ENCODE peak calls at places on chromosomes 1 and 21, in seven cellular contexts. One of them, this sample, is unnamed.

GRCh38 chr1:61131716-61132115 is 49.4 kb downstream of the NFIA start:
- DNase-seq in mesenteric fat pad: no peak
- DNase-seq in activated CD4-positive, CD25-positive, alpha-beta regulatory T cell treated with anti-CD3 and anti-CD28 coated beads, Interleukin-2, amount 50 U/mL, for 72 hours: no peak
- DNase-seq in upper lobe of right lung: no peak
- DNase-seq in CD8-positive, alpha-beta T cell: no peak
- DNase-seq in SW480: no peak
- DNase-seq in hypothalamus: no peak
- DNase-seq in this sample: no peak

GRCh38 chr1:228008391-228009115 is 1.8 kb downstream of the WNT3A start:
- DNase-seq in mesenteric fat pad: peak
- DNase-seq in CD8-positive, alpha-beta T cell: peak
- DNase-seq in upper lobe of right lung: peak
- DNase-seq in hypothalamus: no peak
- DNase-seq in SW480: no peak
- DNase-seq in activated CD4-positive, CD25-positive, alpha-beta regulatory T cell treated with anti-CD3 and anti-CD28 coated beads, Interleukin-2, amount 50 U/mL, for 72 hours: no peak
- DNase-seq in this sample: peak

GRCh38 chr1:10341062-10341600 is 57.7 kb upstream of the PGD start:
- DNase-seq in activated CD4-positive, CD25-positive, alpha-beta regulatory T cell treated with anti-CD3 and anti-CD28 coated beads, Interleukin-2, amount 50 U/mL, for 72 hours: no peak
- DNase-seq in hypothalamus: no peak
- DNase-seq in upper lobe of right lung: no peak
- DNase-seq in CD8-positive, alpha-beta T cell: no peak
- DNase-seq in SW480: no peak
- DNase-seq in mesenteric fat pad: no peak
- DNase-seq in this sample: no peak

GRCh38 chr1:161994153-161994814 is 29.4 kb downstream of the OLFML2B start:
- DNase-seq in CD8-positive, alpha-beta T cell: no peak
- DNase-seq in SW480: no peak
- DNase-seq in activated CD4-positive, CD25-positive, alpha-beta regulatory T cell treated with anti-CD3 and anti-CD28 coated beads, Interleukin-2, amount 50 U/mL, for 72 hours: no peak
- DNase-seq in upper lobe of right lung: peak
- DNase-seq in hypothalamus: peak
- DNase-seq in mesenteric fat pad: peak
- DNase-seq in this sample: peak

GRCh38 chr1:206419250-206419649 is 51.0 kb upstream of the IKBKE start:
- DNase-seq in CD8-positive, alpha-beta T cell: no peak
- DNase-seq in activated CD4-positive, CD25-positive, alpha-beta regulatory T cell treated with anti-CD3 and anti-CD28 coated beads, Interleukin-2, amount 50 U/mL, for 72 hours: no peak
- DNase-seq in SW480: no peak
- DNase-seq in upper lobe of right lung: no peak
- DNase-seq in hypothalamus: no peak
- DNase-seq in mesenteric fat pad: no peak
- DNase-seq in this sample: no peak

GRCh38 chr1:181675625-181676024 is 192.3 kb downstream of the CACNA1E start:
- DNase-seq in CD8-positive, alpha-beta T cell: no peak
- DNase-seq in activated CD4-positive, CD25-positive, alpha-beta regulatory T cell treated with anti-CD3 and anti-CD28 coated beads, Interleukin-2, amount 50 U/mL, for 72 hours: no peak
- DNase-seq in SW480: no peak
- DNase-seq in upper lobe of right lung: no peak
- DNase-seq in hypothalamus: no peak
- DNase-seq in mesenteric fat pad: no peak
- DNase-seq in this sample: no peak

GRCh38 chr21:31455506-31455905 is 111.4 kb upstream of the TIAM1 start:
- DNase-seq in activated CD4-positive, CD25-positive, alpha-beta regulatory T cell treated with anti-CD3 and anti-CD28 coated beads, Interleukin-2, amount 50 U/mL, for 72 hours: no peak
- DNase-seq in hypothalamus: no peak
- DNase-seq in upper lobe of right lung: no peak
- DNase-seq in SW480: no peak
- DNase-seq in mesenteric fat pad: no peak
- DNase-seq in CD8-positive, alpha-beta T cell: no peak
- DNase-seq in this sample: no peak

GRCh38 chr1:84985365-84985764 is 11.5 kb downstream of the MCOLN2 start:
- DNase-seq in CD8-positive, alpha-beta T cell: no peak
- DNase-seq in SW480: no peak
- DNase-seq in hypothalamus: no peak
- DNase-seq in mesenteric fat pad: no peak
- DNase-seq in upper lobe of right lung: no peak
- DNase-seq in activated CD4-positive, CD25-positive, alpha-beta regulatory T cell treated with anti-CD3 and anti-CD28 coated beads, Interleukin-2, amount 50 U/mL, for 72 hours: no peak
- DNase-seq in this sample: no peak

GRCh38 chr1:179087665-179088064 is 5.8 kb downstream of the TOR3A start:
- DNase-seq in mesenteric fat pad: peak
- DNase-seq in upper lobe of right lung: no peak
- DNase-seq in SW480: no peak
- DNase-seq in activated CD4-positive, CD25-positive, alpha-beta regulatory T cell treated with anti-CD3 and anti-CD28 coated beads, Interleukin-2, amount 50 U/mL, for 72 hours: no peak
- DNase-seq in hypothalamus: no peak
- DNase-seq in CD8-positive, alpha-beta T cell: no peak
- DNase-seq in this sample: no peak

GRCh38 chr21:26070822-26071425 is 99.6 kb downstream of the APP start:
- DNase-seq in SW480: no peak
- DNase-seq in mesenteric fat pad: no peak
- DNase-seq in hypothalamus: no peak
- DNase-seq in activated CD4-positive, CD25-positive, alpha-beta regulatory T cell treated with anti-CD3 and anti-CD28 coated beads, Interleukin-2, amount 50 U/mL, for 72 hours: no peak
- DNase-seq in upper lobe of right lung: no peak
- DNase-seq in CD8-positive, alpha-beta T cell: peak
- DNase-seq in this sample: no peak

GRCh38 chr1:32651461-32652073 is 559 bp downstream of the RBBP4 start:
- DNase-seq in upper lobe of right lung: no peak
- DNase-seq in mesenteric fat pad: no peak
- DNase-seq in SW480: no peak
- DNase-seq in CD8-positive, alpha-beta T cell: no peak
- DNase-seq in hypothalamus: no peak
- DNase-seq in activated CD4-positive, CD25-positive, alpha-beta regulatory T cell treated with anti-CD3 and anti-CD28 coated beads, Interleukin-2, amount 50 U/mL, for 72 hours: no peak
- DNase-seq in this sample: no peak

GRCh38 chr1:214187152-214187900 is 93.6 kb upstream of the SMYD2 start:
- DNase-seq in hypothalamus: no peak
- DNase-seq in mesenteric fat pad: no peak
- DNase-seq in CD8-positive, alpha-beta T cell: no peak
- DNase-seq in upper lobe of right lung: no peak
- DNase-seq in activated CD4-positive, CD25-positive, alpha-beta regulatory T cell treated with anti-CD3 and anti-CD28 coated beads, Interleukin-2, amount 50 U/mL, for 72 hours: no peak
- DNase-seq in SW480: no peak
- DNase-seq in this sample: no peak

GRCh38 chr1:245180496-245180895 is 25.7 kb downstream of the KIF26B start:
- DNase-seq in hypothalamus: no peak
- DNase-seq in upper lobe of right lung: no peak
- DNase-seq in CD8-positive, alpha-beta T cell: no peak
- DNase-seq in mesenteric fat pad: no peak
- DNase-seq in SW480: no peak
- DNase-seq in activated CD4-positive, CD25-positive, alpha-beta regulatory T cell treated with anti-CD3 and anti-CD28 coated beads, Interleukin-2, amount 50 U/mL, for 72 hours: no peak
- DNase-seq in this sample: no peak

GRCh38 chr1:103197266-103197665 is 88.9 kb upstream of the COL11A1 start:
- DNase-seq in mesenteric fat pad: no peak
- DNase-seq in hypothalamus: no peak
- DNase-seq in SW480: no peak
- DNase-seq in activated CD4-positive, CD25-positive, alpha-beta regulatory T cell treated with anti-CD3 and anti-CD28 coated beads, Interleukin-2, amount 50 U/mL, for 72 hours: no peak
- DNase-seq in upper lobe of right lung: no peak
- DNase-seq in CD8-positive, alpha-beta T cell: no peak
- DNase-seq in this sample: no peak

This sample was measured in sciatic nerve.